ENCODE peak calls at places on chromosomes 16 and 17, in six cellular contexts. K, Y, I, S, C and O are unnamed samples.

GRCh38 chr17:46874906-46875305 is 23.5 kb downstream of the WNT9B start:
- DNase-seq in K (no peak), C (peak; percentile 58), Y (no peak), S (no peak), I (no peak), O (no peak)

GRCh38 chr16:4370570-4371480 is 823 bp upstream of the VASN start:
- DNase-seq in I (peak; percentile 60), C (peak; percentile 94), S (no peak), Y (no peak), K (no peak), O (no peak)

GRCh38 chr17:52828621-52829020 is 670.1 kb upstream of the CA10 start:
- DNase-seq in S (no peak), I (no peak), C (no peak), K (no peak), Y (no peak), O (no peak)

GRCh38 chr17:51711581-51711980 is 446.9 kb downstream of the CA10 start:
- DNase-seq in K (no peak), I (no peak), C (no peak), S (no peak), Y (no peak), O (no peak)

GRCh38 chr16:15899538-15900100 is 11.2 kb upstream of the CEP20 start:
- DNase-seq in S (peak; percentile 54), K (peak; percentile 84), Y (no peak), I (peak; percentile 79), C (no peak), O (peak; percentile 67)

GRCh38 chr16:24974859-24975258 is 40.3 kb downstream of the ARHGAP17 start:
- DNase-seq in K (no peak), I (no peak), Y (no peak), S (no peak), C (no peak), O (no peak)

GRCh38 chr16:24670623-24671454 is 58.6 kb upstream of the TNRC6A start:
- DNase-seq in C (peak; percentile 90), I (peak; percentile 63), S (no peak), K (peak; percentile 68), Y (no peak), O (peak; percentile 63)

GRCh38 chr17:39952665-39953470 is 9.9 kb upstream of the GSDMA start:
- DNase-seq in I (peak; percentile 98), K (peak; percentile 93), Y (peak; percentile 100), S (peak; percentile 94), C (peak; percentile 99), O (peak; percentile 99)

GRCh38 chr16:86227801-86228200 is 282.5 kb upstream of the FOXF1 start:
- DNase-seq in K (no peak), I (peak; percentile 14), Y (no peak), S (no peak), C (no peak), O (no peak)

GRCh38 chr16:1296688-1297412 is 12.6 kb upstream of the UBE2I start:
- DNase-seq in Y (no peak), C (peak; percentile 20), K (peak; percentile 81), S (peak; percentile 65), I (peak; percentile 80), O (no peak)

GRCh38 chr16:88617268-88618031 is 20.9 kb upstream of the IL17C start:
- DNase-seq in S (no peak), Y (no peak), C (no peak), K (no peak), I (peak; percentile 73), O (no peak)

GRCh38 chr17:55062921-55063320 is 94.4 kb downstream of the STXBP4 start:
- DNase-seq in I (no peak), K (peak; percentile 80), C (no peak), S (no peak), Y (no peak), O (no peak)
- H3K4me1 ChIP-seq in I (no peaks in the 10 kb centered on the region), K (no peaks in the 10 kb centered on the region), C (no peaks in the 10 kb centered on the region), S (peaks cover 3% of the 10 kb centered on the region), Y (no peaks in the 10 kb centered on the region), O (no peaks in the 10 kb centered on the region)

DNA sequence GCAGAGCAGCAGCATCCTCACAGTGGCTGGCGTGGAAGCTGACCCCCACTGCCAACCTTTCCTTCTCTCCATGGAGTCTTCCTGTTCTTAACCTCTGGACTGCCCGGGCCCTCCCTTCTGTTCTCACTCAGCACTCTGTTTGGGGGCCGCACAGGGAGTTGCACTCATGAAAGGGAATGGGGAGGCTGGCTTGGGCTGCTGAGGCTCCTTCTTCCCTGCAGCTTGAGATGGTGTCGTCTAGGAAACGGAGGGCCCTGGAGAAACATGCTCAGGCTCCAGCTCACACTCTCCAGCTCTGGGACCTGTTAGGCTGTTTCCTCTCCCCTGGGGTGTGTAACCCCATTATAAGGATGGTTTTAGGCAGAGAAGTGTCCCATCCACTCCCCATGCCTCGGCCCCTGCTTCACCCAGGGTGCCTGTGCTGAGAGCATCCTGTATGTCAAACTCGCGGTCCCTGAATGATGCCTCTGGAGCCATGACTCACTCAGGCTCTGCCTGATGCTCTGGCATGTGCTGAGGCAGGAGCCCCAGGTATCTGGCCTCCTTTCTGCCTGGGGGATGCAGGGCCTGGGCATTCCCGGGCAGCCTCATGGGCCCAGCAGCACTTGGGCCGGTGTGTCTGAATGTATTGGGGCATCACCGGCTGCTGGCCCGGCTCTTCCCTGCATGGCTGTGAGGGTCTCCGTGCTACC is 18.9 kb downstream of the TMEM94 start:
- DNase-seq in K (no peak), C (no peak), I (no peak), S (no peak), Y (peak; percentile 28), O (no peak)
- H3K4me1 ChIP-seq in K (peaks cover 3% of the 10 kb centered on the region), C (peaks cover 16% of the 10 kb centered on the region), I (peaks cover 8% of the 10 kb centered on the region), S (peaks cover 11% of the 10 kb centered on the region), Y (peaks cover 14% of the 10 kb centered on the region), O (peaks cover 21% of the 10 kb centered on the region)

GRCh38 chr17:78355045-78355641 is 4.7 kb downstream of the SOCS3 start:
- DNase-seq in I (no peak), K (peak; percentile 26), C (no peak), S (no peak), Y (no peak), O (no peak)

GRCh38 chr17:78357177-78357586 is 2.7 kb downstream of the SOCS3 start:
- DNase-seq in K (peak; percentile 46), Y (peak; percentile 83), S (no peak), I (no peak), C (peak; percentile 83), O (peak; percentile 78)

GRCh38 chr17:78356163-78356713 is 3.6 kb downstream of the SOCS3 start:
- DNase-seq in K (peak; percentile 91), C (peak; percentile 62), I (peak; percentile 67), S (no peak), Y (no peak), O (no peak)

GRCh38 chr17:78357687-78358537 is 2.0 kb downstream of the SOCS3 start:
- DNase-seq in I (no peak), C (peak; percentile 66), Y (no peak), K (no peak), S (no peak), O (no peak)

GRCh38 chr17:78355701-78356100 is 4.2 kb downstream of the SOCS3 start:
- DNase-seq in C (no peak), Y (no peak), S (no peak), I (no peak), K (peak; percentile 63), O (no peak)
- H3K4me1 ChIP-seq in C (peaks cover 25% of the 10 kb centered on the region), Y (peaks cover 58% of the 10 kb centered on the region), S (peaks cover 53% of the 10 kb centered on the region), I (peaks cover 49% of the 10 kb centered on the region), K (peaks cover 48% of the 10 kb centered on the region), O (peaks cover 79% of the 10 kb centered on the region)

DNA sequence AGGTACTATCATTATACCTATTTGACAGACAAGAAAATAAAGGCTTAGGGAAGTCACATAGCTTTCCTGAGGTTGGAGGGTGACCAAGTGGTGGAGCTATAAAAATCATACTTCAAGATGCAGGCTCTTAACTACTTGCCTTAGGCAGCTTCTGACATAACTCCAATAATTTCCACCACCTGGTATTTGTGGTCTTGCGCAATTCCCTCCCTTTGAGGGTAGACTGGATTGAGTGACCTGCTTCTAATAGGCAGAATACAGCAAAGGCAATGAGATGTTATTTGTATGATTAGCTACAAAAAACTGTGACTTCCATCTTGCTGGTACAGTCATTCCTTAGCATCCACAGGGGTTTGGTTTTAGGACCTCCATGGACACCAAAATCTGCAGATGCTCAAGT is 385.5 kb downstream of the TMEM114 start:
- DNase-seq in C (no peak), K (no peak), S (peak; percentile 1), I (no peak), Y (no peak), O (no peak)
- H3K4me1 ChIP-seq in C (no peaks in the 10 kb centered on the region), K (no peaks in the 10 kb centered on the region), S (no peaks in the 10 kb centered on the region), I (no peaks in the 10 kb centered on the region), Y (no peaks in the 10 kb centered on the region), O (no peaks in the 10 kb centered on the region)

GRCh38 chr17:50630524-50631194 is 4.0 kb upstream of the ABCC3 start:
- DNase-seq in S (peak; percentile 91), K (no peak), C (peak; percentile 73), I (peak; percentile 67), Y (peak; percentile 89), O (peak; percentile 85)
- H3K4me1 ChIP-seq in S (peaks cover 50% of the 10 kb centered on the region), K (peaks cover 19% of the 10 kb centered on the region), C (no peaks in the 10 kb centered on the region), I (peaks cover 29% of the 10 kb centered on the region), Y (peaks cover 13% of the 10 kb centered on the region), O (peaks cover 15% of the 10 kb centered on the region)

DNA sequence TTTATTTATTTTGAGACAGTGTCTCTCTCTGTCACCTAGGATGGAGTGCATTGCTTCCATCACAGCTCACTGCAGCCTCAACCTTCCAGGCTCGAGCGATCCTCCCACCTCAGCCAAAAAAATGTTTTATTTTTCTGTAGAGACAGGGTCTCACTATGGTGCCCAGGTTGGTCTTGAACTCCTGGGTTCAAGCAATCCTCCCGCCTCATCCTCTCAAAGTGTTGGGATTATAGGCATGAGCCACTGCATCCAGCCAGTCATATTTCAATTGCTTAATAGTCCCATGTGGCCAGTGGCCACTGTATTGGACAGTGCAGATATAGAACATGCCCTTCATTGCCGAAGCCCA is 15.3 kb downstream of the TMC7 start:
- DNase-seq in C (no peak), S (no peak), I (no peak), Y (no peak), K (no peak), O (no peak)
- H3K4me1 ChIP-seq in C (no peaks in the 10 kb centered on the region), S (peaks cover 13% of the 10 kb centered on the region), I (peaks cover 12% of the 10 kb centered on the region), Y (peaks cover 7% of the 10 kb centered on the region), K (peaks cover 4% of the 10 kb centered on the region), O (peaks cover 4% of the 10 kb centered on the region)

GRCh38 chr16:70704586-70704985 is 18.7 kb upstream of the MTSS2 start:
- DNase-seq in S (no peak), C (peak; percentile 40), Y (no peak), I (no peak), K (no peak), O (no peak)

GRCh38 chr16:70705056-70705455 is 19.2 kb upstream of the MTSS2 start:
- DNase-seq in I (no peak), S (no peak), Y (no peak), K (no peak), C (peak; percentile 47), O (no peak)

GRCh38 chr16:70703041-70703834 is 17.4 kb upstream of the MTSS2 start:
- DNase-seq in S (no peak), I (peak; percentile 71), Y (no peak), C (peak; percentile 88), K (peak; percentile 92), O (no peak)

GRCh38 chr16:70702624-70703023 is 16.8 kb upstream of the MTSS2 start:
- DNase-seq in Y (no peak), I (no peak), S (no peak), C (no peak), K (no peak), O (no peak)

GRCh38 chr16:70703835-70704381 is 18.1 kb upstream of the MTSS2 start:
- DNase-seq in Y (no peak), C (peak; percentile 37), K (no peak), S (no peak), I (no peak), O (no peak)
- H3K4me1 ChIP-seq in Y (peaks cover 18% of the 10 kb centered on the region), C (peaks cover 11% of the 10 kb centered on the region), K (peaks cover 43% of the 10 kb centered on the region), S (no peaks in the 10 kb centered on the region), I (peaks cover 27% of the 10 kb centered on the region), O (peaks cover 33% of the 10 kb centered on the region)